ENCODE peak calls at places on chromosomes 6 and 20, in eight cellular contexts. Z is bronchial epithelial cell; Q is naive thymus-derived CD4-positive, alpha-beta T cell; T is HCT116; I is neural progenitor cell; R is cardiac fibroblast; K is body of pancreas; B is brain microvascular endothelial cell. P is an unnamed sample.

GRCh38 chr20:51752343-51752951 is 15.7 kb downstream of the ATP9A start:
- DNase-seq in T (no peak), K (no peak), Z (peak), Q (no peak), B (peak), I (no peak), R (peak), P (no peak)

GRCh38 chr6:150567360-150567759 is 32.3 kb upstream of the PLEKHG1 start:
- DNase-seq in T (no peak), Q (no peak), I (no peak), K (no peak), Z (no peak), R (no peak), B (no peak), P (no peak)

GRCh38 chr6:132483779-132484679 is 28.9 kb downstream of the STX7 start:
- DNase-seq in Q (no peak), R (peak), I (peak), Z (peak), K (peak), B (peak), T (peak), P (peak)

GRCh38 chr6:27814665-27815424 is 97.4 kb downstream of the OR2B2 start:
- DNase-seq in B (peak), Z (peak), R (peak), T (peak), K (peak), Q (peak), I (peak), P (no peak)

GRCh38 chr6:82396964-82397761 is 33.5 kb downstream of the TPBG start:
- DNase-seq in B (peak), T (peak), K (no peak), Z (peak), R (peak), Q (no peak), I (no peak), P (no peak)

GRCh38 chr6:56514395-56514794 is 128.3 kb downstream of the DST start:
- DNase-seq in K (no peak), B (no peak), Z (no peak), I (no peak), R (no peak), Q (no peak), T (no peak), P (no peak)

GRCh38 chr20:1473821-1474220 is 7.2 kb upstream of the NSFL1C start:
- DNase-seq in Z (no peak), I (no peak), B (no peak), Q (no peak), K (no peak), R (no peak), T (no peak), P (no peak)

GRCh38 chr6:5517781-5518180 is 256.5 kb downstream of the FARS2 start:
- DNase-seq in R (no peak), T (no peak), Z (no peak), K (no peak), I (no peak), Q (peak), B (no peak), P (no peak)

GRCh38 chr20:53677447-53678314 is 84.0 kb upstream of the ZNF217 start:
- DNase-seq in Q (no peak), B (no peak), Z (no peak), K (peak), T (no peak), R (peak), I (peak), P (peak)

GRCh38 chr20:38256966-38257365 is 3.6 kb downstream of the KIAA1755 start:
- DNase-seq in T (no peak), Z (no peak), R (no peak), B (no peak), I (no peak), K (no peak), Q (no peak), P (no peak)

GRCh38 chr6:139373928-139374356 is 506 bp downstream of the CITED2 start:
- DNase-seq in Q (no peak), I (no peak), K (peak), T (no peak), Z (peak), R (no peak), B (no peak), P (no peak)

GRCh38 chr6:74222768-74223321 is 526.8 kb downstream of the CD109 start:
- DNase-seq in K (no peak), Q (no peak), B (no peak), R (no peak), I (peak), T (no peak), Z (peak), P (no peak)

GRCh38 chr20:41118632-41119031 is 18.7 kb upstream of the PLCG1 start:
- DNase-seq in I (no peak), T (no peak), Z (no peak), K (no peak), B (no peak), R (peak), Q (no peak), P (no peak)

GRCh38 chr6:34596798-34597197 is 40.7 kb upstream of the SPDEF start:
- DNase-seq in B (no peak), T (no peak), R (no peak), Z (no peak), I (no peak), K (no peak), Q (no peak), P (no peak)

GRCh38 chr6:22569281-22570184 is at the start of gene HDGFL1:
- DNase-seq in Q (no peak), T (no peak), B (no peak), R (no peak), K (peak), Z (no peak), I (no peak), P (no peak)

GRCh38 chr6:152232494-152233151 is 404.5 kb downstream of the SYNE1 start:
- DNase-seq in Z (no peak), R (peak), K (no peak), Q (no peak), T (no peak), I (no peak), B (peak), P (no peak)

GRCh38 chr20:60677819-60678218 is 574.2 kb upstream of the CDH4 start:
- DNase-seq in K (no peak), B (no peak), I (no peak), Q (no peak), T (no peak), Z (no peak), R (no peak), P (no peak)

GRCh38 chr6:128492386-128492785 is 28.0 kb downstream of the PTPRK start:
- DNase-seq in K (peak), R (peak), Q (no peak), Z (peak), T (no peak), I (no peak), B (peak), P (no peak)

GRCh38 chr6:90219168-90219985 is 77.3 kb downstream of the BACH2 start:
- DNase-seq in R (peak), I (peak), Z (peak), Q (no peak), T (no peak), B (peak), K (peak), P (peak)

GRCh38 chr6:93784794-93785757 is 365.7 kb upstream of the EPHA7 start:
- DNase-seq in K (no peak), B (peak), Q (no peak), Z (no peak), I (peak), R (peak), T (no peak), P (no peak)

GRCh38 chr6:47598367-47598766 is 100.0 kb upstream of the ADGRF4 start:
- DNase-seq in R (no peak), K (no peak), I (no peak), B (no peak), Q (no peak), Z (no peak), T (no peak), P (no peak)

GRCh38 chr6:162363757-162364156 is 363.8 kb downstream of the PRKN start:
- DNase-seq in R (peak), K (no peak), Z (no peak), Q (no peak), B (no peak), I (peak), T (no peak), P (no peak)

GRCh38 chr20:45911486-45912343 is at the start of gene PLTP:
- DNase-seq in T (no peak), R (peak), K (peak), Q (peak), I (peak), B (peak), Z (no peak), P (peak)

GRCh38 chr20:39107741-39108140 is 145.6 kb downstream of the DHX35 start:
- DNase-seq in R (peak), B (peak), Q (no peak), I (no peak), Z (no peak), K (no peak), T (peak), P (no peak)

GRCh38 chr6:50821431-50822077 is 2.9 kb downstream of the TFAP2B start:
- DNase-seq in Q (no peak), B (no peak), I (peak), Z (no peak), R (no peak), T (no peak), K (no peak), P (no peak)

GRCh38 chr6:158377866-158378265 is 65.6 kb downstream of the TULP4 start:
- DNase-seq in R (peak), K (no peak), I (no peak), T (no peak), B (peak), Z (peak), Q (no peak), P (no peak)

GRCh38 chr6:31122803-31123706 is 2.8 kb upstream of the CDSN start:
- DNase-seq in I (no peak), Q (no peak), B (peak), K (peak), T (peak), Z (peak), R (peak), P (no peak)

GRCh38 chr6:161104966-161105365 is 113.4 kb downstream of the MAP3K4 start:
- DNase-seq in Z (peak), I (no peak), Q (no peak), K (no peak), T (no peak), R (peak), B (no peak), P (no peak)

GRCh38 chr6:169249057-169249456 is 4.6 kb downstream of the THBS2 start:
- DNase-seq in T (no peak), K (no peak), Z (no peak), I (no peak), Q (no peak), R (no peak), B (no peak), P (no peak)

GRCh38 chr6:38612386-38612965 is 27.3 kb downstream of the BTBD9 start:
- DNase-seq in K (no peak), B (no peak), Q (no peak), T (no peak), Z (peak), I (no peak), R (peak), P (no peak)

GRCh38 chr6:147190556-147190955 is 13.7 kb upstream of the STXBP5 start:
- DNase-seq in R (no peak), Z (no peak), B (no peak), T (no peak), Q (no peak), I (no peak), K (no peak), P (no peak)

GRCh38 chr6:156848533-156848932 is 71.4 kb downstream of the ARID1B start:
- DNase-seq in R (peak), Q (no peak), I (peak), B (no peak), T (no peak), K (no peak), Z (no peak), P (no peak)

GRCh38 chr6:18388942-18389341 is 1.8 kb downstream of the RNF144B start:
- DNase-seq in K (no peak), R (peak), T (no peak), I (no peak), B (peak), Q (no peak), Z (peak), P (no peak)

GRCh38 chr20:9837634-9838033 is 1.2 kb downstream of the PAK5 start:
- DNase-seq in Q (no peak), K (no peak), I (peak), B (no peak), T (no peak), R (no peak), Z (no peak), P (no peak)
- H3K4me3 ChIP-seq in Q (no peak), K (no peak), I (peak), B (no peak), T (no peak), R (no peak), Z (no peak), P (no peak)

GRCh38 chr20:62793757-62794006 is 2.6 kb upstream of the MRGBP start:
- DNase-seq in B (no peak), T (no peak), Z (no peak), I (no peak), K (no peak), Q (no peak), R (no peak), P (no peak)
- H3K4me3 ChIP-seq in B (peak), T (peak), Z (peak), I (peak), K (no peak), Q (peak), R (peak), P (peak)

DNA sequence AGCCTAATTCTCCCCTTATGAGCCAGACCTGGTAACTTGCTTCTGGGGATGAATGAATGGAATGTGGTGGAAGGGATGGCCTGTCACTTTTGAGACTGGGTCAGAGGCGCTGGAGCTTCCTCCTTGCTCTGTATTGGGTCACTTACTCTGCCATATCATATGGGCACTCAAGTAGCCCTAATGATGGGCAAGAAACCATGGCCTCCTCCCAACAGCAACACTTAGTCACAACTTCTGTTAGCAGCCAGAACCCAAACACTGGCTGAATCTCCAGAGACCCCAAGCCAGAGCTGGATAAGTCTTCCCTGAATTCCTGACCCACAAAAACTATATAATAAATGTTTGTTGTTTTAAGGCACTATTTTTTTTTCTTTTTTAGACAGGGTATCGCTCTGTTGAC is 5.5 kb downstream of the E2F1 start:
- DNase-seq in Q (no peak), R (peak), B (no peak), T (no peak), K (no peak), I (no peak), Z (no peak), P (no peak)
- H3K4me3 ChIP-seq in Q (no peak), R (no peak), B (no peak), T (no peak), K (no peak), I (no peak), Z (no peak), P (no peak)

DNA sequence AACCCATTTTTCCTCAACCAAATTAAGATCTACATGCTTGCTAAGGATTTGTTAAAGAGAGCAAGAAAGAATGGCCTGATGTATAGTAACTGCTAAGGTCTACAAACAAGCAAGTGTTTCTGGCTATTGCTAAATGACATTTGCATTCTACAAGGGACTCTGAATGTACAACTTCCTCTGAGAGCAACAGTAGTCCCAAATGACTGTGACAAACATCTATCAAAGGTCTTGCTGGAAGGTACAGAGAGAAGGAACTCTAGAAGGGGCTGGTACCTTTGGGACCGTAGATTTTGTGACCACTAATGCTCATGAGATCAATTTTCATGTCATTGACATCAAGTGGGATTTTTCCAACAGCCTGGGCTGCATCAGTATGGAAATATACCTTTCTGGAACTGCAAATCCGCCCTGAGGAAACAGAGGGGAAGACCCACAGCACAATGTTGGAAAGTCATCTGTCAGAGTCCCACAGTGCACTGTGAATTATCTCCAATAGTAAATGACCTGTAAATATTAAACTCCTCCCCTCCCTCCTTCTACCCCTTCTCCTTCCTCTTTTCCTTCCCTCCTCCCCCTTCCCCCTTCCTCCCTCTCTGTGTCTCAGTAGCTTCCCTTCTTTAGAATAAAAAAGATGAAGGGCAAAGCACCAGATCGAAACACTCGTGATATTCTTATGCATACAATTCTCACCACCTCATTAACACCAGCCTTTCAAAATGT is 15.9 kb upstream of the CPNE1 start:
- DNase-seq in Z (no peak), I (no peak), T (no peak), Q (no peak), K (no peak), R (no peak), B (no peak), P (no peak)
- H3K4me3 ChIP-seq in Z (no peak), I (no peak), T (no peak), Q (no peak), K (no peak), R (no peak), B (no peak), P (no peak)

P was measured in DND-41.